ENCODE peak calls at places on chromosome 6, in nine cellular contexts. E, M, V, O, T, D, B, Y and G are unnamed samples.
A peak's percentile ranks its signal among the peaks of the same experiment; 100 is the strongest.

GRCh38 chr6:71181565-71181964 is 107.0 kb upstream of the OGFRL1 start:
- DNase-seq in M (peak; percentile 89), Y (no peak), T (peak; percentile 49), V (peak; percentile 52), O (peak; percentile 94), D (peak; percentile 87), E (no peak), B (peak; percentile 71), G (peak; percentile 88)

GRCh38 chr6:163165922-163166321 is 248.6 kb upstream of the QKI start:
- DNase-seq in M (no peak), B (no peak), D (no peak), T (no peak), E (no peak), Y (no peak), O (no peak), V (no peak), G (no peak)

GRCh38 chr6:145544514-145544913 is 190.8 kb downstream of the EPM2A start:
- DNase-seq in T (no peak), Y (no peak), B (no peak), M (no peak), O (no peak), V (no peak), E (no peak), D (no peak), G (peak; percentile 12)

GRCh38 chr6:13765570-13765969 is 48.8 kb downstream of the MCUR1 start:
- DNase-seq in E (no peak), B (no peak), O (peak; percentile 16), D (peak; percentile 44), T (no peak), Y (no peak), M (peak; percentile 16), V (no peak), G (no peak)

GRCh38 chr6:11815231-11815630 is 36.6 kb upstream of the ADTRP start:
- DNase-seq in E (no peak), T (no peak), Y (no peak), V (no peak), B (peak; percentile 54), M (peak; percentile 50), D (peak; percentile 87), O (peak; percentile 36), G (peak; percentile 43)

GRCh38 chr6:42659806-42660205 is 62.6 kb downstream of the PRPH2 start:
- DNase-seq in D (no peak), B (no peak), E (no peak), V (no peak), M (no peak), Y (no peak), T (no peak), O (no peak), G (no peak)

GRCh38 chr6:121917834-121918559 is 481.5 kb upstream of the HSF2 start:
- DNase-seq in D (peak; percentile 24), E (no peak), O (no peak), B (no peak), V (no peak), T (no peak), M (peak; percentile 57), Y (no peak), G (no peak)

GRCh38 chr6:122770835-122771601 is 8.5 kb upstream of the FABP7 start:
- DNase-seq in V (peak; percentile 58), B (no peak), D (no peak), O (no peak), E (no peak), M (no peak), T (peak; percentile 15), Y (no peak), G (no peak)

GRCh38 chr6:50829898-50830439 is 11.3 kb downstream of the TFAP2B start:
- DNase-seq in M (no peak), B (no peak), Y (no peak), T (no peak), V (no peak), E (no peak), O (no peak), D (no peak), G (no peak)

GRCh38 chr6:113651120-113651519 is 206.0 kb upstream of the MARCKS start:
- DNase-seq in M (no peak), B (no peak), V (peak; percentile 18), E (no peak), D (no peak), O (peak; percentile 20), T (peak; percentile 78), Y (no peak), G (no peak)

GRCh38 chr6:169521825-169522224 is 180.0 kb downstream of the WDR27 start:
- DNase-seq in T (no peak), E (no peak), V (no peak), O (no peak), B (no peak), M (no peak), D (no peak), Y (no peak), G (no peak)

DNA sequence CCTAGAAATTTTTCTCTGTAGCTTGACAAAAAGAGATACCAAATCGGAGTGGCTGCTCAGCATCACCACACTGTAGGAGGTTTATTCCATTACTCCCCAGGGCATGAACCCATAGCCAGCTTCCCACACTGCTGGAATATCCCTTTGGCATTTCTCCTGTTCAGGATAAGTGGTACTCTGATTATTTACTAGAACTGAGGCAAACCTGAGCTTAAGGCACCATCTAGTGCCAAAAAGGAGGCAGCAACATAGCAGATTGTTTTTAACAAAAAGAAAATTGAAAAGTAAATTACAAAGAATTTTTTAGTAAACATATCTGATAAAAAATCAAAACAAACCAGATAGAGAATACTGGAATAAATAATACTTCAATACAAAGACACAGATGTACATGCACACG is 181.7 kb downstream of the WDR27 start:
- DNase-seq in T (no peak), E (no peak), O (peak; percentile 72), Y (no peak), V (peak; percentile 69), D (peak; percentile 70), M (peak; percentile 83), B (no peak), G (peak; percentile 77)
- TF ChIP-seq CTCF in T (peak; percentile 52), E (peak; percentile 17), O (peak; percentile 78), Y (no peak), V (peak; percentile 64), D (peak; percentile 82), M (peak; percentile 70), B (peak; percentile 70), G (peak; percentile 75)

GRCh38 chr6:125919618-125920017 is 37.0 kb upstream of the HINT3 start:
- DNase-seq in V (no peak), T (no peak), Y (no peak), M (no peak), O (no peak), B (no peak), E (no peak), D (no peak), G (no peak)
- H3K4me3 ChIP-seq in V (no peak overlapping the region), T (no peak overlapping the region), Y (peak overlapping the region; percentile 43), M (no peak overlapping the region), O (no peak overlapping the region), B (peak overlapping the region; percentile 8), E (peak overlapping the region; percentile 46), D (no peak overlapping the region), G (peak overlapping the region; percentile 45)

DNA sequence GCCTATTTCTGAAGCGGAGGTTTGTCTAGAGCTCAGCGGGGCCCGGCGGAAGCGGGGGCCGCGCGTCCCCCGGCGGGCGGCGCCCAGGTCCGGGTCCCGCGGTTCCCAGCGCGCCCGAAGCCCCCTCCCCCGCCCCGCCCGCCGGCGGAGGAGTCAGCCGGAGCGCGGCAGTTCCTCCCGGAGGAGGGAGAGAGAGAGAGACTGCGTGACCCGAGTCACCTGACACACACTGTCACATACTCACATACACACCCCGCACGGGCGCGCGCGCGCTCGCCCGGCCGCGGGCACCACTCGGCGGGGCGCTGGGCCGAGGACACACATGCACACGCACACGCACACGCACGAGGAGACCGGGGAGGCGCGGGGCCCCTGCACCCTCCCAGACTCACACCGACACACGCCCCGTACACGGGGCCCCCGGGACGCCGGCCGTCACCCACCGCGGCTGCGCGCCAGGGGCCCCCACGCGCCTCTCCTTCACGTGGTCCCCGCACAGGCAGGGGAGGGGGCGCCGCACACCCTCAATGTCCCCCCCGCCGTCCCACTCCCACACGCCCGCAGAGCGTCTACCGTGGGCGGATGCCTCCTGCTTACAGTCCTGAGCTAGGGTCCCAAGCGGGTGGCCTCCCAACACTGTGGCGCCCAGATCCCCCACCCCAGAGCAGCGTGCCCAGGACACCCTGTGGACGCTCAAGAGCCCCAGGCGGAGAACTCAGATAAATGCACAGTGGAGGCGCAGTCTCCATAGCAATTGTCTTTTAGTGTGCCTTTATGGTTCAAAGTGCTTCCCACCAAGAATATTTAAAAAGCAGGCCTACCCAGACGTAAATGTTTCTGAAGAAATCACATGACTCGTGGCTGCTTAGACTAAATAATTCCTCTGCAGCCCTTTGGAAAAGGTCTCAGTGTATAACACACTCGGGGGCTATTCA is at the start of gene RRAGD:
- DNase-seq in T (peak; percentile 87), M (no peak), D (no peak), Y (peak; percentile 66), O (no peak), E (peak; percentile 83), V (no peak), B (no peak), G (no peak)
- TF ChIP-seq CTCF in T (no peak), M (no peak), D (no peak), Y (no peak), O (no peak), E (no peak), V (no peak), B (no peak), G (no peak)

DNA sequence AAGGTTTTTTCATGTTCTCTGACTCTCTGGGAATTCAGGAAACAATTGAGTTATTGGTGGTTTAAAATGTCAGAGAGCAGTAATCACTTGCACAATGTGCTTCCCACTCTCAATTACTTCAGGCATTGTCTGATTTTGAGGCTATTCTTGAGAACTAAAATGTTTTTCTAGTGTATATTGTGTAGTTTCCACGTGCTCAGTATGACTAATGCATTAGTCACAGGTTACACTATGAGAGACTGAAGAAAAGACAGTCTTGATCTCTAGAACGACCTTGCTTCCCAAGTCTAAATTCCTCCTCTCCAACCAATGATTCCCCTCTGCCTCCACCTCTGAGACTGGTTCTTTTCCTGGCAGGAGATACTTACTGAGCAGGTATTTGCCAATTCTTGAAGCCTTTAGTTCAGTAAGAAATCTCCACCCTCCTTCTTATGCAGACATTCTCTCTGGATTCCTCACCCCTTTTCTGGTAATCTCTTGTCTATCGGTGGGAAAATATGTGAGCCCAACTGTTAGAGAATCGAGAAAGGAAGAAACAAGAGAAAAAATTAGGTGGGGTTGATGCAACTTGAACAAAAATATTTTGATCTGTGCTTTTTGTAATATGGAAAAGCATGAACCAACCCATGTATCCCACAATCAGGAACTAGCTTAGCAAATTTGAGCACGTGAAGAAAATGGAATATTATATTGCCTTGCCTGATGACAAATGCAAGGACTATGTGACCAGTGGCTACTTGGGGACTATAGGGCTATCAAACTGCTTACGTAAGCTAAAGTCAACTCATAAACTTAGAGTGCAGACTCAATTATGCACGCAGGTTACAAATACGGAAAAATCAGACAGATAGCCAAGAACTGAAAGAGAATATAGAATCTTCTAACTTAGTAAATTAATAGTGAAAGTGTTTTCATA is 61.1 kb upstream of the SLC22A16 start:
- DNase-seq in T (no peak), Y (no peak), V (peak; percentile 96), E (no peak), D (peak; percentile 97), B (peak; percentile 78), M (peak; percentile 98), O (peak; percentile 93), G (peak; percentile 97)
- H3K4me3 ChIP-seq in T (no peak overlapping the region), Y (no peak overlapping the region), V (no peak overlapping the region), E (no peak overlapping the region), D (no peak overlapping the region), B (no peak overlapping the region), M (no peak overlapping the region), O (no peak overlapping the region), G (no peak overlapping the region)

GRCh38 chr6:46184114-46184513 is 13.3 kb upstream of the ENPP5 start:
- DNase-seq in B (peak; percentile 27), E (no peak), M (peak; percentile 96), O (peak; percentile 93), D (peak; percentile 71), Y (no peak), V (peak; percentile 69), T (no peak), G (peak; percentile 89)
- TF ChIP-seq CTCF in B (no peak), E (no peak), M (peak; percentile 24), O (peak; percentile 37), D (no peak), Y (no peak), V (no peak), T (peak; percentile 22), G (peak; percentile 27)